ENCODE peak calls at places on chromosomes 4 and X, in ten cellular contexts. One of them, this sample, is unnamed. For H3K9me3, the result is how much of the 10 kb centered on the place peaks cover.

GRCh38 chr4:15964159-15964558 is 1.2 kb upstream of the FGFBP2 start:
- DNase-seq in cardiac muscle cell: no peak
- DNase-seq in body of pancreas: no peak
- DNase-seq in IMR-90: no peak
- DNase-seq in right atrium auricular region: no peak
- DNase-seq in breast epithelium: no peak
- DNase-seq in tibial artery: no peak
- DNase-seq in ascending aorta: no peak
- DNase-seq in CD4-positive, alpha-beta T cell: no peak
- DNase-seq in effector memory CD4-positive, alpha-beta T cell: no peak
- DNase-seq in this sample: no peak

GRCh38 chr4:5370286-5370685 is 319.0 kb downstream of the STK32B start:
- DNase-seq in cardiac muscle cell: no peak
- DNase-seq in body of pancreas: no peak
- DNase-seq in IMR-90: peak
- DNase-seq in right atrium auricular region: peak
- DNase-seq in breast epithelium: no peak
- DNase-seq in tibial artery: no peak
- DNase-seq in ascending aorta: no peak
- DNase-seq in CD4-positive, alpha-beta T cell: no peak
- DNase-seq in effector memory CD4-positive, alpha-beta T cell: no peak
- DNase-seq in this sample: no peak

GRCh38 chrX:103918584-103919335 is 43.7 kb upstream of the TMSB15B start:
- DNase-seq in cardiac muscle cell: peak
- DNase-seq in body of pancreas: peak
- DNase-seq in IMR-90: peak
- DNase-seq in right atrium auricular region: peak
- DNase-seq in breast epithelium: no peak
- DNase-seq in tibial artery: peak
- DNase-seq in ascending aorta: no peak
- DNase-seq in CD4-positive, alpha-beta T cell: peak
- DNase-seq in effector memory CD4-positive, alpha-beta T cell: peak
- DNase-seq in this sample: peak

GRCh38 chr4:69156913-69157312 is 57.6 kb downstream of the UGT2B11 start:
- DNase-seq in cardiac muscle cell: no peak
- DNase-seq in body of pancreas: peak
- DNase-seq in IMR-90: no peak
- DNase-seq in right atrium auricular region: no peak
- DNase-seq in breast epithelium: no peak
- DNase-seq in tibial artery: no peak
- DNase-seq in ascending aorta: no peak
- DNase-seq in CD4-positive, alpha-beta T cell: no peak
- DNase-seq in effector memory CD4-positive, alpha-beta T cell: no peak
- DNase-seq in this sample: no peak

GRCh38 chrX:65528705-65529340 is 5.8 kb downstream of the LAS1L start:
- DNase-seq in cardiac muscle cell: peak
- DNase-seq in body of pancreas: peak
- DNase-seq in IMR-90: peak
- DNase-seq in right atrium auricular region: peak
- DNase-seq in breast epithelium: no peak
- DNase-seq in tibial artery: no peak
- DNase-seq in ascending aorta: no peak
- DNase-seq in CD4-positive, alpha-beta T cell: peak
- DNase-seq in effector memory CD4-positive, alpha-beta T cell: peak
- DNase-seq in this sample: no peak

GRCh38 chr4:15682340-15682725 is 706 bp downstream of the FAM200B start:
- DNase-seq in cardiac muscle cell: no peak
- DNase-seq in body of pancreas: no peak
- DNase-seq in IMR-90: no peak
- DNase-seq in right atrium auricular region: no peak
- DNase-seq in breast epithelium: no peak
- DNase-seq in tibial artery: no peak
- DNase-seq in ascending aorta: no peak
- DNase-seq in CD4-positive, alpha-beta T cell: no peak
- DNase-seq in effector memory CD4-positive, alpha-beta T cell: no peak
- DNase-seq in this sample: no peak

GRCh38 chr4:106371166-106371565 is 2.6 kb upstream of the GIMD1 start:
- DNase-seq in cardiac muscle cell: no peak
- DNase-seq in body of pancreas: no peak
- DNase-seq in IMR-90: no peak
- DNase-seq in right atrium auricular region: no peak
- DNase-seq in breast epithelium: no peak
- DNase-seq in tibial artery: no peak
- DNase-seq in ascending aorta: no peak
- DNase-seq in CD4-positive, alpha-beta T cell: no peak
- DNase-seq in effector memory CD4-positive, alpha-beta T cell: no peak
- DNase-seq in this sample: no peak

GRCh38 chrX:45351478-45351877 is 150.8 kb upstream of the DIPK2B start:
- DNase-seq in cardiac muscle cell: no peak
- DNase-seq in body of pancreas: no peak
- DNase-seq in IMR-90: peak
- DNase-seq in right atrium auricular region: no peak
- DNase-seq in breast epithelium: no peak
- DNase-seq in tibial artery: no peak
- DNase-seq in ascending aorta: no peak
- DNase-seq in CD4-positive, alpha-beta T cell: no peak
- DNase-seq in effector memory CD4-positive, alpha-beta T cell: no peak
- DNase-seq in this sample: no peak

GRCh38 chrX:119694601-119695534 is 1.9 kb upstream of the SEPTIN6 start:
- DNase-seq in cardiac muscle cell: no peak
- DNase-seq in body of pancreas: no peak
- DNase-seq in IMR-90: no peak
- DNase-seq in right atrium auricular region: no peak
- DNase-seq in breast epithelium: no peak
- DNase-seq in tibial artery: no peak
- DNase-seq in ascending aorta: no peak
- DNase-seq in CD4-positive, alpha-beta T cell: no peak
- DNase-seq in effector memory CD4-positive, alpha-beta T cell: no peak
- DNase-seq in this sample: no peak

GRCh38 chr4:158850800-158851644 is 82.2 kb downstream of the FNIP2 start:
- DNase-seq in cardiac muscle cell: peak
- DNase-seq in body of pancreas: no peak
- DNase-seq in IMR-90: peak
- DNase-seq in right atrium auricular region: no peak
- DNase-seq in breast epithelium: peak
- DNase-seq in tibial artery: no peak
- DNase-seq in ascending aorta: no peak
- DNase-seq in CD4-positive, alpha-beta T cell: no peak
- DNase-seq in effector memory CD4-positive, alpha-beta T cell: no peak
- DNase-seq in this sample: no peak

GRCh38 chr4:85228264-85228663 is 246.7 kb upstream of the ARHGAP24 start:
- DNase-seq in cardiac muscle cell: no peak
- DNase-seq in body of pancreas: no peak
- DNase-seq in IMR-90: no peak
- DNase-seq in right atrium auricular region: no peak
- DNase-seq in breast epithelium: no peak
- DNase-seq in tibial artery: no peak
- DNase-seq in ascending aorta: no peak
- DNase-seq in CD4-positive, alpha-beta T cell: no peak
- DNase-seq in effector memory CD4-positive, alpha-beta T cell: no peak
- DNase-seq in this sample: no peak

GRCh38 chr4:182695842-182696241 is 221.3 kb downstream of the DCTD start:
- DNase-seq in cardiac muscle cell: no peak
- DNase-seq in body of pancreas: no peak
- DNase-seq in IMR-90: peak
- DNase-seq in right atrium auricular region: no peak
- DNase-seq in breast epithelium: no peak
- DNase-seq in tibial artery: no peak
- DNase-seq in ascending aorta: no peak
- DNase-seq in CD4-positive, alpha-beta T cell: no peak
- DNase-seq in effector memory CD4-positive, alpha-beta T cell: no peak
- DNase-seq in this sample: no peak

GRCh38 chr4:102169345-102169744 is 175.9 kb downstream of the SLC39A8 start:
- DNase-seq in cardiac muscle cell: peak
- DNase-seq in body of pancreas: no peak
- DNase-seq in IMR-90: no peak
- DNase-seq in right atrium auricular region: no peak
- DNase-seq in breast epithelium: no peak
- DNase-seq in tibial artery: no peak
- DNase-seq in ascending aorta: no peak
- DNase-seq in CD4-positive, alpha-beta T cell: no peak
- DNase-seq in effector memory CD4-positive, alpha-beta T cell: no peak
- DNase-seq in this sample: no peak

GRCh38 chrX:45422216-45422925 is 221.7 kb upstream of the DIPK2B start:
- DNase-seq in cardiac muscle cell: no peak
- DNase-seq in body of pancreas: no peak
- DNase-seq in IMR-90: no peak
- DNase-seq in right atrium auricular region: no peak
- DNase-seq in breast epithelium: no peak
- DNase-seq in tibial artery: no peak
- DNase-seq in ascending aorta: no peak
- DNase-seq in CD4-positive, alpha-beta T cell: no peak
- DNase-seq in effector memory CD4-positive, alpha-beta T cell: no peak
- DNase-seq in this sample: no peak

GRCh38 chr4:8765631-8766590 is 105.7 kb downstream of the HMX1 start:
- DNase-seq in cardiac muscle cell: no peak
- DNase-seq in body of pancreas: no peak
- DNase-seq in IMR-90: no peak
- DNase-seq in right atrium auricular region: no peak
- DNase-seq in breast epithelium: no peak
- DNase-seq in tibial artery: peak
- DNase-seq in ascending aorta: no peak
- DNase-seq in CD4-positive, alpha-beta T cell: no peak
- DNase-seq in effector memory CD4-positive, alpha-beta T cell: no peak
- DNase-seq in this sample: no peak

DNA sequence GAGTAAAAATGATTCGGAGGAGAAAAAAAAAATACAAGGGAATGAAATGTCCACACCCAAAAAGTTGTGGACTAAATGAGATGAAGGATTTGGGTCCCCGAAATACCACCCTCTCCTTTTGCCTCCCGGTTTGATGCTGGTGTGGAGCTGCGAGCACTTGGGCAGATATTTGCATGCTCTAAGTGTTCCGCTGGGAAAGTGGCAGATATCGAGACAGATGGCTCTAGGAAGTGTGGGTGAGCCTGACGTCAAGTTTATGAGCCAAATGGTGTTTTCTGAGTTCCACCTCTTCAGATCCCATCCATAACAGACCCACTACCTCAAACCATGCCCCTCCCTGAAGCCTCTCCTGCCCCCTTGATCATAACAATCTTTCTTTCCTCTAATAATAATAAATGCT is 228.6 kb downstream of the QDPR start:
- DNase-seq in cardiac muscle cell: no peak
- DNase-seq in body of pancreas: no peak
- DNase-seq in IMR-90: no peak
- DNase-seq in right atrium auricular region: no peak
- DNase-seq in breast epithelium: no peak
- DNase-seq in tibial artery: no peak
- DNase-seq in ascending aorta: no peak
- DNase-seq in CD4-positive, alpha-beta T cell: no peak
- DNase-seq in effector memory CD4-positive, alpha-beta T cell: no peak
- DNase-seq in this sample: no peak
- H3K27ac ChIP-seq in cardiac muscle cell: no peak
- H3K27ac ChIP-seq in body of pancreas: no peak
- H3K27ac ChIP-seq in IMR-90: no peak
- H3K27ac ChIP-seq in right atrium auricular region: no peak
- H3K27ac ChIP-seq in breast epithelium: no peak
- H3K27ac ChIP-seq in tibial artery: no peak
- H3K27ac ChIP-seq in ascending aorta: no peak
- H3K27ac ChIP-seq in CD4-positive, alpha-beta T cell: no peak
- H3K27ac ChIP-seq in effector memory CD4-positive, alpha-beta T cell: no peak
- H3K27ac ChIP-seq in this sample: no peak

GRCh38 chrX:66602381-66602938 is 36.4 kb downstream of the EDA2R start:
- DNase-seq in cardiac muscle cell: no peak
- DNase-seq in body of pancreas: no peak
- DNase-seq in IMR-90: no peak
- DNase-seq in right atrium auricular region: no peak
- DNase-seq in breast epithelium: no peak
- DNase-seq in tibial artery: no peak
- DNase-seq in ascending aorta: no peak
- DNase-seq in CD4-positive, alpha-beta T cell: no peak
- DNase-seq in effector memory CD4-positive, alpha-beta T cell: no peak
- DNase-seq in this sample: no peak

DNA sequence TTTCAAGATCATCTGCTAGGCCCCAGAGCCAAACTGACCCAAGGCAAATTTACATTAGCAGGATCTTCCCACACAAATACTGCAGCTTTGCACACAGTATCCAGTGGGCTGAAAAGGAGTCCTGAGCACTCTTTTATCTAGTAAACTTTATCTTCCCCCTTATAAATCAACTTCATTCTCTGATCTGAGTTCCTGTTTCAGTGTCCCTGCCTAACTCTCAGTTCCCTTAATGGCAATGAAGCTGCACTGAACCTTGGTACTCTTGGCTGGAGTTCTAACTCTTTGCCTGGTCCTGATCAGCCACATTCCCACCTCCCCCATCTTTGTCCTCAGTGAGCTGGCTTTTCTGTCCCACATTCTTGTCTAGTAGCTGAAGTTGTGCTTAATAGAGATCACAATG is 37.4 kb downstream of the EDA2R start:
- DNase-seq in cardiac muscle cell: no peak
- DNase-seq in body of pancreas: no peak
- DNase-seq in IMR-90: no peak
- DNase-seq in right atrium auricular region: no peak
- DNase-seq in breast epithelium: no peak
- DNase-seq in tibial artery: no peak
- DNase-seq in ascending aorta: no peak
- DNase-seq in CD4-positive, alpha-beta T cell: no peak
- DNase-seq in effector memory CD4-positive, alpha-beta T cell: no peak
- DNase-seq in this sample: no peak
- H3K9me3 ChIP-seq in cardiac muscle cell: under half
- H3K9me3 ChIP-seq in body of pancreas: under half
- H3K9me3 ChIP-seq in IMR-90: under half
- H3K9me3 ChIP-seq in right atrium auricular region: under half
- H3K9me3 ChIP-seq in breast epithelium: under half
- H3K9me3 ChIP-seq in tibial artery: under half
- H3K9me3 ChIP-seq in ascending aorta: under half
- H3K9me3 ChIP-seq in CD4-positive, alpha-beta T cell: under half
- H3K9me3 ChIP-seq in effector memory CD4-positive, alpha-beta T cell: under half
- H3K9me3 ChIP-seq in this sample: under half

GRCh38 chr4:174292473-174292872 is 8.8 kb downstream of the CEP44 start:
- DNase-seq in cardiac muscle cell: no peak
- DNase-seq in body of pancreas: no peak
- DNase-seq in IMR-90: no peak
- DNase-seq in right atrium auricular region: no peak
- DNase-seq in breast epithelium: no peak
- DNase-seq in tibial artery: no peak
- DNase-seq in ascending aorta: no peak
- DNase-seq in CD4-positive, alpha-beta T cell: no peak
- DNase-seq in effector memory CD4-positive, alpha-beta T cell: no peak
- DNase-seq in this sample: no peak
- H3K27ac ChIP-seq in cardiac muscle cell: no peak
- H3K27ac ChIP-seq in body of pancreas: no peak
- H3K27ac ChIP-seq in IMR-90: no peak
- H3K27ac ChIP-seq in right atrium auricular region: no peak
- H3K27ac ChIP-seq in breast epithelium: no peak
- H3K27ac ChIP-seq in tibial artery: no peak
- H3K27ac ChIP-seq in ascending aorta: no peak
- H3K27ac ChIP-seq in CD4-positive, alpha-beta T cell: no peak
- H3K27ac ChIP-seq in effector memory CD4-positive, alpha-beta T cell: no peak
- H3K27ac ChIP-seq in this sample: no peak

DNA sequence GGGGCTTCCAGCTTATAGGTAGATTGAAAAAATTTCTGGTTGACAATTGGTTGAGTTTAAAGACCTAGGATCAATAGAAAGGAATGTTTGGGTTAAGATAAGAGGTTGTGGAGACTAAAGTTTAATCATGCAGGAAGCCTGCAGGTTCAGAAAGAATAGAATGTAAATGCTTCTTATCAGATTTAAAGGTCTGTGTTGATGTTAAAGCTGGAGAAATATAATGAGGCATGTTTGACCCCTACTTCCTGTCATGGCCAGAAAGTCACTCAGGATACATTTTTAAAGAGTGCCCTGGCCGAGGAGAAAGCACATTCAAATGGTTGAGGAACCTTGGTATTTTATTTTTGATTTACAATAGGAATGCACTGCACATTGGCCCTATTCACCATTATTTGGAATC is 3.9 kb upstream of the RRAGB start:
- DNase-seq in cardiac muscle cell: no peak
- DNase-seq in body of pancreas: no peak
- DNase-seq in IMR-90: no peak
- DNase-seq in right atrium auricular region: no peak
- DNase-seq in breast epithelium: no peak
- DNase-seq in tibial artery: no peak
- DNase-seq in ascending aorta: no peak
- DNase-seq in CD4-positive, alpha-beta T cell: no peak
- DNase-seq in effector memory CD4-positive, alpha-beta T cell: no peak
- DNase-seq in this sample: no peak
- H3K9me3 ChIP-seq in cardiac muscle cell: under half
- H3K9me3 ChIP-seq in body of pancreas: under half
- H3K9me3 ChIP-seq in IMR-90: under half
- H3K9me3 ChIP-seq in right atrium auricular region: under half
- H3K9me3 ChIP-seq in breast epithelium: under half
- H3K9me3 ChIP-seq in tibial artery: under half
- H3K9me3 ChIP-seq in ascending aorta: under half
- H3K9me3 ChIP-seq in CD4-positive, alpha-beta T cell: under half
- H3K9me3 ChIP-seq in effector memory CD4-positive, alpha-beta T cell: under half
- H3K9me3 ChIP-seq in this sample: under half

This sample was measured in tibial nerve.